ENCODE peak calls at places on chromosomes 6 and 20, in six cellular contexts. U is fibroblast of pulmonary artery, Q is NCI-H1105, Y is endothelial cell, V is Peyer's patch, M is germinal center. E is an unnamed sample.

GRCh38 chr6:79384845-79385244 is 150.4 kb upstream of the HMGN3 start:
- DNase-seq in M (no peak), U (peak; percentile 20), Q (peak; percentile 96), Y (no peak), V (no peak), E (peak; percentile 35)

GRCh38 chr6:57305112-57305511 is 12.3 kb upstream of the PRIM2 start:
- DNase-seq in M (no peak), Y (no peak), U (no peak), Q (no peak), V (no peak), E (no peak)

GRCh38 chr20:23078994-23079364 is 7.1 kb downstream of the CD93 start:
- DNase-seq in V (no peak), M (no peak), Q (peak; percentile 63), U (no peak), Y (no peak), E (peak; percentile 11)

GRCh38 chr6:112931835-112932234 is 584.7 kb downstream of the RFPL4B start:
- DNase-seq in M (no peak), Q (no peak), Y (no peak), U (peak; percentile 74), V (no peak), E (no peak)

GRCh38 chr6:18253635-18254034 is 10.7 kb downstream of the DEK start:
- DNase-seq in U (no peak), Q (no peak), V (no peak), Y (no peak), M (no peak), E (no peak)

GRCh38 chr20:48725589-48725991 is 102.2 kb downstream of the PREX1 start:
- DNase-seq in Y (no peak), V (no peak), Q (no peak), U (peak; percentile 35), M (no peak), E (peak; percentile 25)

GRCh38 chr20:17061721-17062120 is 165.1 kb upstream of the PCSK2 start:
- DNase-seq in M (no peak), Y (no peak), Q (no peak), U (no peak), V (no peak), E (no peak)

GRCh38 chr6:80976336-80976735 is 776.1 kb downstream of the TENT5A start:
- DNase-seq in V (no peak), U (peak; percentile 6), M (no peak), Y (no peak), Q (no peak), E (no peak)

GRCh38 chr6:7617954-7618764 is 28.2 kb downstream of the SNRNP48 start:
- DNase-seq in U (peak; percentile 97), V (peak; percentile 59), Y (no peak), M (no peak), Q (no peak), E (peak; percentile 83)

GRCh38 chr6:39934060-39934757 is at the start of gene MOCS1:
- DNase-seq in U (peak; percentile 71), V (peak; percentile 88), Q (peak; percentile 56), M (peak; percentile 17), Y (peak; percentile 74), E (peak; percentile 54)